ENCODE peak calls at places on chromosomes 2 and 18, in eight cellular contexts. T is IMR-90, W is Peyer's patch, K is ovary, N is A549, X is esophagus squamous epithelium, Z is transverse colon, C is stomach. F is an unnamed sample.

GRCh38 chr2:205148756-205149155 is 533.5 kb upstream of the NRP2 start:
- DNase-seq in T (no peak), Z (no peak), X (no peak), K (no peak), C (no peak), W (no peak), N (no peak), F (no peak)

GRCh38 chr18:49744395-49744987 is 68.8 kb downstream of the ACAA2 start:
- DNase-seq in C (no peak), K (no peak), W (no peak), X (no peak), T (no peak), Z (no peak), N (no peak), F (no peak)

GRCh38 chr2:45812039-45812500 is 160.6 kb downstream of the PRKCE start:
- DNase-seq in Z (no peak), C (no peak), N (no peak), T (peak), K (no peak), X (no peak), W (no peak), F (no peak)

GRCh38 chr2:48210189-48210588 is 303.9 kb upstream of the FBXO11 start:
- DNase-seq in Z (no peak), T (no peak), X (no peak), K (no peak), W (no peak), C (no peak), N (no peak), F (no peak)

GRCh38 chr2:231028890-231029289 is 8.4 kb upstream of the C2orf72 start:
- DNase-seq in W (no peak), X (no peak), N (no peak), K (no peak), Z (no peak), T (no peak), C (no peak), F (no peak)

GRCh38 chr18:26656944-26657536 is 108.7 kb upstream of the KCTD1 start:
- DNase-seq in K (peak), T (peak), N (peak), W (peak), C (peak), X (no peak), Z (peak), F (peak)

GRCh38 chr18:48784654-48785053 is 166.1 kb downstream of the SMAD7 start:
- DNase-seq in T (no peak), W (no peak), K (no peak), X (no peak), N (no peak), Z (no peak), C (no peak), F (no peak)

GRCh38 chr18:52570975-52571374 is 231.0 kb downstream of the DCC start:
- DNase-seq in N (no peak), W (no peak), C (no peak), Z (no peak), K (no peak), X (no peak), T (peak), F (no peak)

GRCh38 chr2:207332473-207333212 is 166.9 kb upstream of the KLF7 start:
- DNase-seq in C (no peak), W (no peak), X (no peak), K (no peak), Z (no peak), N (no peak), T (peak), F (no peak)

GRCh38 chr2:217950401-217950871 is 52.4 kb downstream of the TNS1 start:
- DNase-seq in X (no peak), Z (no peak), K (peak), W (peak), C (peak), T (no peak), N (no peak), F (peak)

GRCh38 chr2:43402002-43402401 is 175.6 kb upstream of the ZFP36L2 start:
- DNase-seq in C (no peak), K (no peak), X (no peak), Z (peak), W (no peak), N (no peak), T (no peak), F (no peak)

GRCh38 chr2:55550368-55551102 is 31.0 kb downstream of the CFAP36 start:
- DNase-seq in K (no peak), X (no peak), C (no peak), T (peak), W (no peak), N (no peak), Z (no peak), F (no peak)

GRCh38 chr2:211755187-211755586 is 783.4 kb downstream of the ERBB4 start:
- DNase-seq in K (no peak), N (no peak), C (no peak), X (no peak), Z (no peak), W (no peak), T (no peak), F (no peak)

GRCh38 chr2:121485039-121485438 is 45.6 kb upstream of the RNU4ATAC start:
- DNase-seq in X (no peak), K (no peak), N (no peak), Z (no peak), T (peak), W (no peak), C (no peak), F (no peak)

GRCh38 chr2:233470839-233471238 is 95.7 kb downstream of the USP40 start:
- DNase-seq in N (no peak), Z (no peak), X (no peak), C (peak), W (peak), K (peak), T (no peak), F (no peak)

GRCh38 chr2:59182249-59182648 is 941.1 kb upstream of the FANCL start:
- DNase-seq in Z (no peak), T (peak), C (no peak), K (no peak), W (no peak), X (no peak), N (peak), F (no peak)

GRCh38 chr2:101754613-101755012 is 57.1 kb downstream of the MAP4K4 start:
- DNase-seq in Z (no peak), W (no peak), X (no peak), K (no peak), C (no peak), N (peak), T (peak), F (no peak)

GRCh38 chr2:120319686-120320317 is 26.1 kb upstream of the INHBB start:
- DNase-seq in W (no peak), T (no peak), C (no peak), N (no peak), X (no peak), K (no peak), Z (no peak), F (no peak)

GRCh38 chr2:226031078-226031937 is 631.8 kb downstream of the NYAP2 start:
- DNase-seq in C (peak), X (no peak), W (peak), Z (peak), T (peak), K (peak), N (peak), F (peak)

GRCh38 chr2:145484443-145485086 is 964.6 kb upstream of the ZEB2 start:
- DNase-seq in K (no peak), C (no peak), T (peak), N (peak), Z (no peak), W (no peak), X (no peak), F (no peak)

GRCh38 chr18:46278481-46279465 is 174.6 kb downstream of the HAUS1 start:
- DNase-seq in T (peak), K (no peak), N (no peak), W (no peak), Z (no peak), C (no peak), X (no peak), F (peak)

GRCh38 chr2:58047373-58047674 is 718 bp downstream of the VRK2 start:
- DNase-seq in K (no peak), X (no peak), Z (no peak), N (no peak), C (no peak), W (no peak), T (no peak), F (no peak)

DNA sequence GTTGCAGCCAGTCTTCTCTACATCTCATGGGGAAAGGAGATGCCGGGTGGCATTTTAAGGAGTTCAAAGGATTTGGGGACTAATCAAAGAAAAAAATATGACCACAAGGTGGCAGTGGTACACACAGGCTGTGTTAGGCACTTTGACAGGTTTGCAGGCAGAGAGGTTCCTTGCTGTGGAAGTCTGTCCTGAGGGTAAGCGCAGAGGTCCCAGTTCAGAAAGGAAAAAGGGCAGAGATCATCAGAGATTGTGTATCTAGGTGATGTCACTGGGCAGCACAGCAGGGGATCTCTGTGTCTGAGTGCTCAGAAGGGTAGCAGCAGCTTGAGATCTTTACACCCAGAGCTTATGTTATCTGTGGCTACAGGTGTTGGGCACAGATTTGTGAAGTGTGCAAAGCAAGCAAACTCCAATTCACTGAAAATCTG is 231.4 kb downstream of the LRRTM1 start:
- DNase-seq in K (no peak), W (peak), N (peak), X (no peak), T (peak), Z (peak), C (no peak), F (peak)
- TF ChIP-seq CTCF in K (no peak), W (peak), N (peak), X (no peak), T (peak), Z (peak), C (peak), F (peak)

DNA sequence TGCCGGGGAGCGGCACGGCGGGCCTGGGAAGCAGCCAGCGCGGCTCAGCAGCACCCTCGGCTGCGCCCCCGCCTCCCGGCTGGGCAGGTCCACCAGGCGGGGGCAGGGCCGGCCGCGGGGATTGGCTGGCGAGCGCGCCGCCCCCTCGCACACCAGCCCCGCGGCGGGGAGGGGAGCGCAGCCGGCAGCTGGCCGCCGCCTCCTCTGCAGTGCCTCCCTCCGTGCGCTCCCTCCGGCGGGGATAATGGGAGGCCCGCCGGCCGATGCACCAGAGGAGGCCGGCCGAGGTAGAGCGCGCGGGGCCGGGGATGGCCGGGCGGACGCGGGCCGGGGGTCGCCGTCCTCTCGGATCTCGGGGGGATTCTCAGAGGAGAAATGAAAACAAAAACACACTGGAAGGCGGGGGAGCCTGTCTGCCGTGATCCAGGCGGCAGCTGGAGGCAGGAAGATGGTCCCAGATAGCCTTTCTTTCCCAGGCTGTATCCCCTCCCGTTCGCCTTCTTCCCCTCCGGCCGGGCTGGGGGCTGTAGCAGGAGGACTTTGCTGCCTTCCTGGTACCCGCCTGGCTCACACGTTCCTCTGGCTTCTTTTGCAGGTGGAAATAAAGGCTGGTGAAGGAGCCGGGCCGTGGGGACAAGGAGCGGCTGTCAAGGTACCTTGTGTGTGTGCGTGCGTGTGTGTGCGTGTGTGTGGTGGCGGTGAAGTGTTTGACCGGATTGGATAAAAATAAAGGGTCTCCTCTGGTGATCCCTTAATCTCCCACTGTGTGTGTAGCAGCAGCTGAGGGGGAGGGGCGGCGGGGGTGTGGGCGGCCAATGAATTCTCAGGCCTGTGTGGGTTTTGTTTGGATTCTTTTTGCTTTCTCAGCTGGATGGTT is 18.0 kb downstream of the TET3 start:
- DNase-seq in W (peak), Z (peak), C (peak), T (peak), X (no peak), K (peak), N (peak), F (peak)
- TF ChIP-seq POLR2A in W (peak), Z (no peak), C (no peak), T (peak), X (no peak), K (peak), N (no peak), F (peak)

GRCh38 chr18:28108801-28109200 is 68.1 kb downstream of the CDH2 start:
- DNase-seq in N (peak), X (no peak), K (no peak), W (no peak), C (no peak), Z (no peak), T (no peak), F (no peak)
- TF ChIP-seq CTCF in N (peak), X (no peak), K (no peak), W (no peak), C (no peak), Z (no peak), T (no peak), F (no peak)

DNA sequence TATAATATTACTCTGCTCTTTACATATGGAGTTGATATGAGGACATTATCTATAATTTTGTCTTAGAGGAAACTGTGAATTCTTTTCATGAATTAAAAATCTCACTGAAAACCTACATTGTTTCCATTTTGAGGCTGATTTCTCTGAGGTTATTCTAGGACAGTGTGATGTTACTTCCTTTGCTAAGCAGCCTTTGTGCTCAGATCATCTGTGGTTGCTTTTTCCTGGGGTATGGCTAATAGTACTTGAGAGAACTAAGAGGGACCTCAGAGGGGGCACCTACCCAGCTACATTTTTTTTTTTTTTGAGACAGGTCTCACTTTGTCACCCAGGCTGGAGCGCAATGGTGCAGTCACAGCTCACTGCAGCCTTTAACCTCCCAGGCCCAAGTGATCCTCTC is 8.7 kb upstream of the MPP4 start:
- DNase-seq in W (no peak), C (no peak), X (no peak), N (no peak), Z (no peak), K (no peak), T (no peak), F (no peak)
- TF ChIP-seq POLR2A in W (no peak), C (no peak), X (no peak), N (no peak), Z (no peak), K (no peak), T (no peak), F (no peak)

GRCh38 chr2:172993924-172994717 is 81.5 kb upstream of the MAP3K20 start:
- DNase-seq in Z (no peak), W (no peak), N (no peak), C (no peak), K (no peak), X (no peak), T (peak), F (no peak)

GRCh38 chr2:172997031-172997430 is 78.6 kb upstream of the MAP3K20 start:
- DNase-seq in K (no peak), W (no peak), Z (no peak), C (no peak), N (no peak), T (peak), X (no peak), F (no peak)

GRCh38 chr2:172998547-172998946 is 77.1 kb upstream of the MAP3K20 start:
- DNase-seq in Z (no peak), W (no peak), N (no peak), T (no peak), C (no peak), K (no peak), X (no peak), F (no peak)

GRCh38 chr2:172996387-172996961 is 79.2 kb upstream of the MAP3K20 start:
- DNase-seq in K (no peak), W (no peak), N (peak), T (peak), X (no peak), Z (no peak), C (no peak), F (no peak)

DNA sequence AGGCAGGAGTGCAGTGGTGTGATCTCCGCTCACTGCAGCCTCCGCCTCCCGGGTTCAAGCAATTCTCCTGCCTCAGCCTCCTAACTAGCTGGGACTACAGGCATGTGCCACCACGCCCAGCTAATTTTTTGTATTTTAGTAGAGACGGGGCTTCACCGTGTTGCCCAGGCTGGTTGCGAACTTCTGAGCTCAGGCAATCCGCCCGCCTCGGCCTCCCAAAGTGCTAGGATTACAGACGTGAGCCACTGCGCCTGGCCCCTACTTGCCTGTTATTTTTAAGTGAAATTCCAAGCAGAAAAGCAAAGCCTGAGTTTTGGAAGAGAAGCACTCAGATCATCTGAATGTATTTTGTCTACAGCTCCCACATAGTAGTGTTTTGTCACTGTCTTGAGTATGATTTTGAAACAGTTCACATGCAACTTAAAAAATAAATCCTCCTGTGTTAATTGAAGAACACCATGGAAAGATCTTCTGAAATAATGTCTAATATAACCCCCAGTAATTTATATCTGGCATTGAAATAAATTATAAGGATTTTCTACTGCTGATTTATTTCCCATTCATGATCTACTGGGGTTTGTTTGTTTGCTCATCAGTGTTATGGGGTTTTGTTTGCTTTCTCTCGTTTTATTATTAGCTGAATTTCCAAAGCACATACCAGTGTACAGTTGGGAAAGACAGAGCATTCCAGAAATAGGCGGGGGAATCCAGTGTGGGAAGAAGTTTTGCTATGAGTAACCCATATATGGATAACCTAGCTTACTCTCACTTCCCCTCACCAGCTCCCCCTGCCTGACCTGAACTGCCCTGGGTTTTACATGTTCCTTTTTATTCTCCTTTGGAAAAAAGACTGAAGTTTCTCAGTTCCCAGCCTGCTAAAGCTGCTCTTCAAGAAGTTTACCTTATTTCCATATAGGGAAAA is 80.1 kb upstream of the MAP3K20 start:
- DNase-seq in T (peak), W (no peak), N (peak), X (no peak), C (no peak), K (peak), Z (peak), F (peak)
- TF ChIP-seq CTCF in T (peak), W (no peak), N (peak), X (no peak), C (no peak), K (no peak), Z (no peak), F (no peak)

DNA sequence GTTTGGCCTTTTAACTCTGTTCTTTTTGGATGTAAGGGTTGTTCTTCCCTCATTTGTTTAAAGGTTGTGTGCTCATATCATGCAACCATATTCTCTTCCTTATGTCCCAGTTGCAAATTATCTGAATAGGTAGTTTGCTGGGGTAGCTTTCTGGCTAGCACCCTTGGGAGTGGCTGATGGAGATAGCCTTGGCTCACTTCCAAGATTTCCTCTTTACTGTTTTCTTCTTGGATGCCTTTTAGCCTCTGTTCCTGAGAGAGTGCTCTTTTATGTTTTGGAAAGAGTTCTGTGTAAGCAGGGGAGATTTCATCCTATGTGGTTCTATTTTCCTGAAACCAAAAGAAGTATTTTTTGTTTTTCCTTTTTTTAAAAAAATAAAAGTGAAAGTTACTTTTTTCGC is 25.4 kb downstream of the USP14 start:
- DNase-seq in T (no peak), W (no peak), K (no peak), Z (no peak), C (no peak), X (no peak), N (no peak), F (no peak)
- TF ChIP-seq POLR2A in T (no peak), W (no peak), K (no peak), Z (no peak), C (no peak), X (no peak), N (no peak), F (no peak)

GRCh38 chr2:171225989-171226388 is 65.3 kb upstream of the TLK1 start:
- DNase-seq in T (no peak), K (no peak), N (no peak), Z (no peak), C (no peak), X (no peak), W (no peak), F (no peak)

GRCh38 chr2:171226471-171226870 is 65.8 kb upstream of the TLK1 start:
- DNase-seq in Z (no peak), N (no peak), T (no peak), W (no peak), X (no peak), C (no peak), K (no peak), F (no peak)

GRCh38 chr2:171227066-171227782 is 66.5 kb upstream of the TLK1 start:
- DNase-seq in X (no peak), W (no peak), K (no peak), Z (no peak), C (no peak), N (no peak), T (peak), F (no peak)

GRCh38 chr2:171228826-171229225 is 68.1 kb upstream of the TLK1 start:
- DNase-seq in Z (no peak), W (no peak), X (no peak), N (no peak), K (no peak), T (no peak), C (no peak), F (no peak)

GRCh38 chr2:171225302-171225980 is 64.7 kb upstream of the TLK1 start:
- DNase-seq in X (no peak), Z (no peak), N (peak), W (no peak), C (no peak), T (peak), K (no peak), F (no peak)
- TF ChIP-seq CTCF in X (no peak), Z (no peak), N (no peak), W (no peak), C (no peak), T (peak), K (no peak), F (no peak)

DNA sequence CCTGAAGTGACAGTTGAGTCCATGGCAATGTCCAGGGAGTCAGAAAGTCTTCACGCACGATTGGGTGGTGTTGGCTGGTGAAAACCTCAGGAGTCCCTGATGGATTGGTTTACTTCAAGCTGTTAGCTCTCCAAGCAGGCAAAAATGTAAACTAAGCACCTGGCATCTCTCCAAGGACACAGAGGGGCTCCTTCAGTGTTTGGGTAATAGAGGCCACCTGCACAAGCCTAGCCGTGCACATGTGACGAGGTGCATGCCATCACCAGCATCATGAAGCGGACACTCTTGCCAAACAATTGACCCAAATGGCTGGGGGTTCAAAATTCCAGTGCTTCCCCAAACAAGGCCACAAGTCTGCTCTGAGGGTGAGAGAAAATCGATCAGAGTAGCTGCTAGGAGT is 104.7 kb upstream of the CD302 start:
- DNase-seq in T (no peak), K (no peak), Z (no peak), N (no peak), C (no peak), W (no peak), X (no peak), F (no peak)
- TF ChIP-seq POLR2A in T (no peak), K (no peak), Z (no peak), N (no peak), C (no peak), W (no peak), X (no peak), F (no peak)